ENCODE peak calls at places on chromosomes 2 and 18, in six cellular contexts. N is GM04503, E is NAMALWA, T is kidney, Z is sigmoid colon, P is RPMI8226. B is an unnamed sample.

GRCh38 chr2:128073278-128073677 is 17.7 kb upstream of the UGGT1 start:
- DNase-seq in T (no peak), E (no peak), Z (no peak), P (no peak), N (no peak), B (no peak)

GRCh38 chr2:197052371-197052770 is 125.9 kb upstream of the PGAP1 start:
- DNase-seq in P (no peak), E (no peak), N (no peak), T (no peak), Z (no peak), B (no peak)

GRCh38 chr2:160910681-160911080 is 249.5 kb upstream of the TANK start:
- DNase-seq in T (no peak), Z (no peak), N (peak; percentile 81), E (no peak), P (no peak), B (no peak)

GRCh38 chr2:143480586-143481230 is 351.5 kb downstream of the ARHGAP15 start:
- DNase-seq in Z (no peak), N (no peak), P (no peak), T (no peak), E (no peak), B (no peak)

GRCh38 chr2:20757405-20758090 is 65.4 kb downstream of the LDAH start:
- DNase-seq in Z (no peak), E (no peak), N (no peak), T (no peak), P (no peak), B (no peak)

GRCh38 chr2:178761759-178762371 is 45.4 kb downstream of the TTN start:
- DNase-seq in T (no peak), P (peak; percentile 68), N (no peak), E (peak; percentile 76), Z (no peak), B (no peak)

GRCh38 chr2:205481861-205482260 is 200.4 kb upstream of the NRP2 start:
- DNase-seq in Z (no peak), N (no peak), T (no peak), P (no peak), E (no peak), B (no peak)

GRCh38 chr2:9738718-9739496 is 104.4 kb upstream of the TAF1B start:
- DNase-seq in Z (no peak), N (no peak), E (no peak), T (no peak), P (no peak), B (no peak)

GRCh38 chr2:176999331-176999730 is 213.3 kb upstream of the HNRNPA3 start:
- DNase-seq in E (no peak), T (no peak), P (no peak), N (no peak), Z (no peak), B (no peak)

GRCh38 chr2:222318026-222318711 is 19.4 kb upstream of the PAX3 start:
- DNase-seq in N (no peak), Z (no peak), P (peak; percentile 65), E (peak; percentile 63), T (peak; percentile 83), B (no peak)

GRCh38 chr2:29011650-29012060 is 30.6 kb downstream of the TOGARAM2 start:
- DNase-seq in E (no peak), T (peak; percentile 86), Z (no peak), P (peak; percentile 48), N (no peak), B (no peak)

GRCh38 chr2:43088148-43089073 is 138.0 kb downstream of the ZFP36L2 start:
- DNase-seq in Z (peak; percentile 66), P (no peak), N (no peak), E (no peak), T (no peak), B (no peak)

GRCh38 chr2:178280261-178280852 is 86.0 kb downstream of the OSBPL6 start:
- DNase-seq in T (no peak), P (peak; percentile 67), Z (no peak), E (peak; percentile 80), N (peak; percentile 14), B (no peak)

GRCh38 chr2:25257032-25257455 is 84.7 kb downstream of the DNMT3A start:
- DNase-seq in T (no peak), P (no peak), Z (peak; percentile 80), E (no peak), N (peak; percentile 23), B (no peak)

GRCh38 chr2:238941262-238941792 is 93.4 kb downstream of the TWIST2 start:
- DNase-seq in N (no peak), Z (no peak), E (no peak), T (no peak), P (no peak), B (no peak)

GRCh38 chr2:54845094-54845493 is 121.6 kb downstream of the EML6 start:
- DNase-seq in E (peak; percentile 17), T (no peak), P (no peak), N (no peak), Z (no peak), B (no peak)

GRCh38 chr2:23492941-23493340 is 108.0 kb downstream of the KLHL29 start:
- DNase-seq in P (no peak), Z (no peak), E (no peak), T (no peak), N (no peak), B (peak; percentile 29)

GRCh38 chr2:58918138-58918537 is 677.0 kb upstream of the FANCL start:
- DNase-seq in P (no peak), N (peak; percentile 74), Z (no peak), T (no peak), E (no peak), B (no peak)

GRCh38 chr18:25349926-25350560 is 1.9 kb downstream of the ZNF521 start:
- DNase-seq in E (no peak), T (peak; percentile 75), P (no peak), N (no peak), Z (peak; percentile 68), B (no peak)

GRCh38 chr2:227536445-227536844 is 62.2 kb upstream of the SCYGR2 start:
- DNase-seq in T (no peak), E (no peak), P (peak; percentile 5), N (no peak), Z (no peak), B (no peak)

GRCh38 chr18:396571-396970 is 103.9 kb downstream of the COLEC12 start:
- DNase-seq in T (no peak), Z (no peak), N (no peak), E (no peak), P (no peak), B (no peak)

GRCh38 chr2:137151731-137152130 is 386.4 kb downstream of the THSD7B start:
- DNase-seq in P (no peak), Z (no peak), N (no peak), T (no peak), E (no peak), B (no peak)